ENCODE peak calls at places on chromosomes 11 and 22, in four cellular contexts. R, U, W and Z are unnamed samples.

GRCh38 chr11:104134760-104135159 is 29.2 kb downstream of the PDGFD start:
- DNase-seq in R (no peak), U (peak), W (peak), Z (no peak)

GRCh38 chr22:47595122-47595521 is 832.7 kb downstream of the TBC1D22A start:
- DNase-seq in R (no peak), U (no peak), W (no peak), Z (no peak)

GRCh38 chr11:57458060-57458409 is 2.3 kb upstream of the RTN4RL2 start:
- DNase-seq in R (peak), U (peak), W (no peak), Z (peak)

GRCh38 chr11:61647529-61647928 is 32.7 kb upstream of the DAGLA start:
- DNase-seq in R (no peak), U (no peak), W (no peak), Z (no peak)

GRCh38 chr11:66020212-66020611 is 6.1 kb downstream of the CATSPER1 start:
- DNase-seq in R (no peak), U (no peak), W (no peak), Z (no peak)

GRCh38 chr22:17969732-17970131 is 54.6 kb downstream of the MICAL3 start:
- DNase-seq in R (no peak), U (peak), W (peak), Z (no peak)

GRCh38 chr11:130580372-130580771 is 131.9 kb downstream of the ADAMTS15 start:
- DNase-seq in R (no peak), U (peak), W (peak), Z (peak)

GRCh38 chr11:119847836-119848235 is 118.8 kb upstream of the NECTIN1 start:
- DNase-seq in R (no peak), U (no peak), W (no peak), Z (no peak)

GRCh38 chr22:43570531-43571144 is 158.8 kb downstream of the MPPED1 start:
- DNase-seq in R (no peak), U (peak), W (no peak), Z (no peak)

GRCh38 chr11:77778118-77778517 is 42.4 kb downstream of the RSF1 start:
- DNase-seq in R (no peak), U (no peak), W (no peak), Z (no peak)

GRCh38 chr11:60469723-60470122 is 14.1 kb downstream of the MS4A1 start:
- DNase-seq in R (no peak), U (no peak), W (no peak), Z (no peak)

GRCh38 chr11:14858404-14858803 is 33.6 kb downstream of the CYP2R1 start:
- DNase-seq in R (no peak), U (no peak), W (no peak), Z (no peak)

GRCh38 chr11:61972112-61972795 is 4.8 kb upstream of the FTH1 start:
- DNase-seq in R (no peak), U (no peak), W (no peak), Z (no peak)

GRCh38 chr22:22554324-22555284 is 4.5 kb downstream of the PRAME start:
- DNase-seq in R (no peak), U (no peak), W (no peak), Z (no peak)

GRCh38 chr11:7977251-7977917 is 9.8 kb upstream of the EIF3F start:
- DNase-seq in R (no peak), U (peak), W (peak), Z (no peak)

GRCh38 chr11:133549796-133550195 is 17.5 kb upstream of the OPCML start:
- DNase-seq in R (peak), U (no peak), W (no peak), Z (no peak)

GRCh38 chr22:33883961-33884808 is 36.1 kb downstream of the LARGE1 start:
- DNase-seq in R (no peak), U (no peak), W (no peak), Z (no peak)

GRCh38 chr11:83681944-83682644 is 395.9 kb upstream of the CCDC90B start:
- DNase-seq in R (no peak), U (no peak), W (no peak), Z (no peak)

GRCh38 chr11:35040221-35040942 is 98.6 kb upstream of the CD44 start:
- DNase-seq in R (no peak), U (no peak), W (peak), Z (no peak)

GRCh38 chr11:118908931-118909618 is 16.7 kb downstream of the BCL9L start:
- DNase-seq in R (peak), U (peak), W (peak), Z (peak)

GRCh38 chr11:79431535-79431934 is 9.3 kb downstream of the TENM4 start:
- DNase-seq in R (no peak), U (no peak), W (peak), Z (no peak)

GRCh38 chr11:134020598-134020997 is 48.3 kb upstream of the JAM3 start:
- DNase-seq in R (no peak), U (no peak), W (no peak), Z (no peak)

GRCh38 chr22:24973867-24974266 is 21.4 kb downstream of the KIAA1671 start:
- DNase-seq in R (no peak), U (no peak), W (no peak), Z (no peak)

GRCh38 chr11:42200311-42200710 is 740.9 kb upstream of the LRRC4C start:
- DNase-seq in R (no peak), U (no peak), W (no peak), Z (no peak)

GRCh38 chr11:9760180-9760550 is 96.3 kb downstream of the SWAP70 start:
- DNase-seq in R (no peak), U (no peak), W (peak), Z (no peak)

GRCh38 chr11:131464024-131464423 is 93.6 kb downstream of the NTM start:
- DNase-seq in R (no peak), U (peak), W (no peak), Z (no peak)

GRCh38 chr22:48701296-48702030 is 1126.2 kb downstream of the BRD1 start:
- DNase-seq in R (no peak), U (no peak), W (no peak), Z (no peak)

GRCh38 chr11:127866109-127866508 is 721.2 kb downstream of the ETS1 start:
- DNase-seq in R (no peak), U (no peak), W (no peak), Z (no peak)

GRCh38 chr11:95516786-95517185 is 272.8 kb downstream of the FAM76B start:
- DNase-seq in R (no peak), U (no peak), W (peak), Z (no peak)

GRCh38 chr11:11155962-11156815 is 196.9 kb downstream of the CSNK2A3 start:
- DNase-seq in R (peak), U (peak), W (no peak), Z (peak)

GRCh38 chr22:42720263-42721044 is at the start of gene A4GALT:
- DNase-seq in R (peak), U (no peak), W (no peak), Z (peak)

GRCh38 chr11:101436511-101437142 is 147.2 kb downstream of the TRPC6 start:
- DNase-seq in R (peak), U (peak), W (peak), Z (peak)

GRCh38 chr11:116136987-116137674 is 632.9 kb upstream of the CADM1 start:
- DNase-seq in R (peak), U (no peak), W (no peak), Z (no peak)

GRCh38 chr22:39134366-39135091 is 18.0 kb downstream of the CBX7 start:
- DNase-seq in R (no peak), U (no peak), W (no peak), Z (peak)

GRCh38 chr11:94322501-94322900 is 18.1 kb downstream of the IZUMO1R start:
- DNase-seq in R (no peak), U (peak), W (no peak), Z (no peak)

GRCh38 chr22:24894998-24895397 is 51.5 kb downstream of the LHFPL7 start:
- DNase-seq in R (no peak), U (no peak), W (no peak), Z (no peak)

GRCh38 chr11:1565173-1565903 is 6.7 kb downstream of the DUSP8 start:
- DNase-seq in R (no peak), U (no peak), W (no peak), Z (peak)

GRCh38 chr11:76835030-76835429 is 25.7 kb upstream of the ACER3 start:
- DNase-seq in R (no peak), U (no peak), W (no peak), Z (no peak)

GRCh38 chr22:19905619-19906276 is 35.8 kb upstream of the COMT start:
- DNase-seq in R (no peak), U (peak), W (no peak), Z (peak)

DNA sequence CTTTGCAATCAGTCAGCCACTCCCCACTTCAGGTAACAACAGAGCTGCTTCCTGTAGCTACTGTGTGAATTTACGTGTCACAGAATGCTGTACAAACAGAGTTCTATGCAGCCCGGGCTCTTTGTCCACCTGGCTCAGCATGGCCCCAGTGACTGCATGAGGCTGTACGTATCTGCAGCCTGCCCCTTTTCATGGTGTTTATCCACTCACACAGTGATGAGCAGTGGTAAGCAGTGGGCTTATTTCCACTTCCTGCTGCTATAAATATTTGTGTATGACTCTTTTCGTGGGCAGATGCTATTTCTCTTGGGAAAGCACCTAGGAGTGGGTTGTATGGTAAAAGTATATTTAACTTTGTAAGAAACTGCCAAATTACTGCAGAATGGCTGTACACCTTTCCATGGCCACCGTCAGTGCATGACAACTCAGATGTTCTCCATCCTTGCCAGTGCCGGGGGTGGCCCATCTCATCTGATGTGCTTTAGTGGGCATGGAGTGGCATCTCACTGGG is 43.3 kb downstream of the MYEOV start:
- DNase-seq in R (no peak), U (no peak), W (peak), Z (peak)
- H4K5ac ChIP-seq in R (no peak), U (no peak), W (no peak), Z (no peak)

GRCh38 chr11:27075192-27075591 is 34.6 kb downstream of the BBOX1 start:
- DNase-seq in R (no peak), U (no peak), W (peak), Z (no peak)
- H4K5ac ChIP-seq in R (no peak), U (no peak), W (no peak), Z (no peak)

DNA sequence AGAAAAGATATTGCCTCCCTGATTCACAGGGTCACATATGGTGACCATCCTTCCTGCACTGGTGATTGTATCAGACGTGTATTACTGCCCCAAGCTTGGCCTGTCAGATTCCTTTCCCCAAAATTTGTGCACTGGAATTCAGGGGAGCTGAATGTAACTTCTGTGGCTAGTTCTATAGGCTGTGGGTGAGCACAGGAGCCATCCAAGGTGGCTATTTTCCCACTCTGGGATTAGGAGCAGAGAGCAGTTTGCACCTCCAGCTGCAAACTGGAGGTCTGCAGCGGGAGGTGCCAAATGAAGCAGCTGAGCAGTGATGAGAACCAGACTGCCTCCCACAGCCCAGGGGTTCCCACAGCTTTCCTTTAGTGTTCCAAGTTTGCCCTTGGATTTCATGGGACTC is 124.2 kb upstream of the PITPNB start:
- DNase-seq in R (no peak), U (peak), W (no peak), Z (no peak)
- H4K5ac ChIP-seq in R (no peak), U (no peak), W (no peak), Z (no peak)

GRCh38 chr11:47437746-47438418 is 11.1 kb downstream of the RAPSN start:
- DNase-seq in R (no peak), U (no peak), W (no peak), Z (no peak)
- H4K5ac ChIP-seq in R (no peak), U (no peak), W (no peak), Z (no peak)

DNA sequence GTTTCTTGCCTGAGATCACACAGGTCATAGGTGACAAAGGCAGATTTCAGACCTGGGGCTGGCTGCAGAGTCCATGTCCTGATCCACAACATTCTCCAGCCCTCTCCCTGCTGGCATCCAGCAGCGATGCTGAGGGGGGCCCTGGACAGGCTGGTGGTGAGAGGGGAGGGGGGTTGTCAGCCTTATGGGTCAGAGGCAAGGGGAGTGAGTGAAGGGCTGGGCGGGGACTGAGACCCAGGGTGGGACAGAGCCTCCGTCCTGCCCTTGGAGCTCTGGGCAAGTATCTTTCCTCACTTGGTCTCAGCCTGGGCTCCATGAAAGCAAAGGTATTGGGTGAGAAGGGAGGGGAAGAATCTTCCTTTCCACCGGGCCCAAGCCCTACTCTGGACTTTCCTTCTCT is 66.7 kb upstream of the RASD2 start:
- DNase-seq in R (no peak), U (no peak), W (no peak), Z (no peak)
- H4K5ac ChIP-seq in R (no peak), U (no peak), W (no peak), Z (no peak)

GRCh38 chr11:112632866-112633505 is 328.2 kb upstream of the NCAM1 start:
- DNase-seq in R (no peak), U (no peak), W (no peak), Z (no peak)

GRCh38 chr11:112630496-112630895 is 330.7 kb upstream of the NCAM1 start:
- DNase-seq in R (no peak), U (no peak), W (no peak), Z (no peak)

GRCh38 chr11:112634551-112634950 is 326.7 kb upstream of the NCAM1 start:
- DNase-seq in R (no peak), U (peak), W (no peak), Z (no peak)

GRCh38 chr11:112628676-112629075 is 332.5 kb upstream of the NCAM1 start:
- DNase-seq in R (no peak), U (no peak), W (no peak), Z (no peak)

DNA sequence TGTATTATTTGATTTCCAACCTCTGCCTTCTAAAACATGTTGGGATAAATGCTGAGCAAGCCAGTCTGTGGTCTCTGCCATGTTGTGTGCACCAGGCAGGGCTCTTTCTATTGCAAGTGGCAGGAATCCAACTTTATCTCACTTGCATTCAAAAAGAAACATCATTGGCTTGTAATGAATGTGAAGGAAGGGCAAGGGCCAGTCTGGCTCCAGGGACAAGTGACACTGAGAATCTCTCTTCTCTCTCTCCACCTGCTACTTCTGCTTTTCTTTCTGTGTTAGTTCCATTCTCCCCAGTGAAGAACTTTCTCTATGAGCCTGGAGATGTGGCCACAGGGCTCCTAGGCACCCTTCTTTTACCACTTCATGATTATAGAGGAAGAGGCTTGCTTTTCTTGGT is 329.9 kb upstream of the NCAM1 start:
- DNase-seq in R (no peak), U (no peak), W (no peak), Z (no peak)
- H4K5ac ChIP-seq in R (no peak), U (no peak), W (no peak), Z (no peak)